ENCODE peak calls at places on chromosomes 11 and 22, in nine cellular contexts. One of them, this sample, is unnamed.

GRCh38 chr11:74870485-74870884 is 78.4 kb downstream of the XRRA1 start:
- DNase-seq in activated CD4-positive, alpha-beta T cell treated with anti-CD3 and anti-CD28 coated beads, Interleukin-2, amount 50 U/mL, for 24 hours: no peak
- DNase-seq in posterior cingulate gyrus: no peak
- DNase-seq in NCI-H1417: no peak
- DNase-seq in retina: no peak
- DNase-seq in activated CD4-positive, alpha-beta memory T cell treated with anti-CD3 and anti-CD28 coated beads for 36 hours: no peak
- DNase-seq in activated effector memory CD4-positive, alpha-beta T cell treated with anti-CD3 and anti-CD28 coated beads, Interleukin-2, amount 50 U/mL, for 16 hours: no peak
- DNase-seq in cardiac fibroblast: peak
- DNase-seq in MV-4-11: no peak
- DNase-seq in this sample: no peak

GRCh38 chr22:42172385-42173172 is 42.0 kb upstream of the CYP2D6 start:
- DNase-seq in NCI-H1417: no peak
- DNase-seq in retina: peak
- DNase-seq in activated CD4-positive, alpha-beta memory T cell treated with anti-CD3 and anti-CD28 coated beads for 36 hours: no peak
- DNase-seq in posterior cingulate gyrus: no peak
- DNase-seq in activated CD4-positive, alpha-beta T cell treated with anti-CD3 and anti-CD28 coated beads, Interleukin-2, amount 50 U/mL, for 24 hours: no peak
- DNase-seq in activated effector memory CD4-positive, alpha-beta T cell treated with anti-CD3 and anti-CD28 coated beads, Interleukin-2, amount 50 U/mL, for 16 hours: no peak
- DNase-seq in MV-4-11: peak
- DNase-seq in cardiac fibroblast: peak
- DNase-seq in this sample: no peak

GRCh38 chr22:24435861-24436351 is 8.5 kb downstream of the ADORA2A start:
- DNase-seq in NCI-H1417: no peak
- DNase-seq in activated effector memory CD4-positive, alpha-beta T cell treated with anti-CD3 and anti-CD28 coated beads, Interleukin-2, amount 50 U/mL, for 16 hours: peak
- DNase-seq in activated CD4-positive, alpha-beta memory T cell treated with anti-CD3 and anti-CD28 coated beads for 36 hours: no peak
- DNase-seq in retina: no peak
- DNase-seq in activated CD4-positive, alpha-beta T cell treated with anti-CD3 and anti-CD28 coated beads, Interleukin-2, amount 50 U/mL, for 24 hours: no peak
- DNase-seq in posterior cingulate gyrus: peak
- DNase-seq in cardiac fibroblast: peak
- DNase-seq in MV-4-11: no peak
- DNase-seq in this sample: no peak

GRCh38 chr11:44619931-44620725 is 54.7 kb downstream of the CD82 start:
- DNase-seq in activated effector memory CD4-positive, alpha-beta T cell treated with anti-CD3 and anti-CD28 coated beads, Interleukin-2, amount 50 U/mL, for 16 hours: peak
- DNase-seq in retina: no peak
- DNase-seq in activated CD4-positive, alpha-beta T cell treated with anti-CD3 and anti-CD28 coated beads, Interleukin-2, amount 50 U/mL, for 24 hours: no peak
- DNase-seq in posterior cingulate gyrus: peak
- DNase-seq in MV-4-11: no peak
- DNase-seq in cardiac fibroblast: no peak
- DNase-seq in NCI-H1417: no peak
- DNase-seq in activated CD4-positive, alpha-beta memory T cell treated with anti-CD3 and anti-CD28 coated beads for 36 hours: no peak
- DNase-seq in this sample: no peak

GRCh38 chr11:61072316-61073109 is 29.8 kb upstream of the CD5 start:
- DNase-seq in retina: no peak
- DNase-seq in MV-4-11: no peak
- DNase-seq in activated CD4-positive, alpha-beta memory T cell treated with anti-CD3 and anti-CD28 coated beads for 36 hours: peak
- DNase-seq in posterior cingulate gyrus: no peak
- DNase-seq in cardiac fibroblast: no peak
- DNase-seq in activated CD4-positive, alpha-beta T cell treated with anti-CD3 and anti-CD28 coated beads, Interleukin-2, amount 50 U/mL, for 24 hours: no peak
- DNase-seq in NCI-H1417: no peak
- DNase-seq in activated effector memory CD4-positive, alpha-beta T cell treated with anti-CD3 and anti-CD28 coated beads, Interleukin-2, amount 50 U/mL, for 16 hours: peak
- DNase-seq in this sample: no peak

GRCh38 chr11:25211635-25212251 is 714.9 kb downstream of the LUZP2 start:
- DNase-seq in activated CD4-positive, alpha-beta T cell treated with anti-CD3 and anti-CD28 coated beads, Interleukin-2, amount 50 U/mL, for 24 hours: no peak
- DNase-seq in posterior cingulate gyrus: no peak
- DNase-seq in cardiac fibroblast: no peak
- DNase-seq in activated effector memory CD4-positive, alpha-beta T cell treated with anti-CD3 and anti-CD28 coated beads, Interleukin-2, amount 50 U/mL, for 16 hours: no peak
- DNase-seq in NCI-H1417: no peak
- DNase-seq in MV-4-11: no peak
- DNase-seq in retina: no peak
- DNase-seq in activated CD4-positive, alpha-beta memory T cell treated with anti-CD3 and anti-CD28 coated beads for 36 hours: no peak
- DNase-seq in this sample: no peak

GRCh38 chr11:122661182-122661945 is 5.8 kb downstream of the UBASH3B start:
- DNase-seq in activated effector memory CD4-positive, alpha-beta T cell treated with anti-CD3 and anti-CD28 coated beads, Interleukin-2, amount 50 U/mL, for 16 hours: no peak
- DNase-seq in NCI-H1417: peak
- DNase-seq in cardiac fibroblast: no peak
- DNase-seq in retina: peak
- DNase-seq in MV-4-11: no peak
- DNase-seq in activated CD4-positive, alpha-beta T cell treated with anti-CD3 and anti-CD28 coated beads, Interleukin-2, amount 50 U/mL, for 24 hours: no peak
- DNase-seq in activated CD4-positive, alpha-beta memory T cell treated with anti-CD3 and anti-CD28 coated beads for 36 hours: no peak
- DNase-seq in posterior cingulate gyrus: no peak
- DNase-seq in this sample: peak

GRCh38 chr11:1870326-1870696 is 17.4 kb downstream of the LSP1 start:
- DNase-seq in NCI-H1417: no peak
- DNase-seq in activated effector memory CD4-positive, alpha-beta T cell treated with anti-CD3 and anti-CD28 coated beads, Interleukin-2, amount 50 U/mL, for 16 hours: no peak
- DNase-seq in MV-4-11: no peak
- DNase-seq in cardiac fibroblast: no peak
- DNase-seq in retina: no peak
- DNase-seq in activated CD4-positive, alpha-beta memory T cell treated with anti-CD3 and anti-CD28 coated beads for 36 hours: no peak
- DNase-seq in posterior cingulate gyrus: no peak
- DNase-seq in activated CD4-positive, alpha-beta T cell treated with anti-CD3 and anti-CD28 coated beads, Interleukin-2, amount 50 U/mL, for 24 hours: no peak
- DNase-seq in this sample: no peak

GRCh38 chr11:2860636-2861035 is 24.9 kb downstream of the CDKN1C start:
- DNase-seq in retina: no peak
- DNase-seq in activated effector memory CD4-positive, alpha-beta T cell treated with anti-CD3 and anti-CD28 coated beads, Interleukin-2, amount 50 U/mL, for 16 hours: no peak
- DNase-seq in MV-4-11: peak
- DNase-seq in NCI-H1417: no peak
- DNase-seq in cardiac fibroblast: peak
- DNase-seq in activated CD4-positive, alpha-beta T cell treated with anti-CD3 and anti-CD28 coated beads, Interleukin-2, amount 50 U/mL, for 24 hours: no peak
- DNase-seq in posterior cingulate gyrus: no peak
- DNase-seq in activated CD4-positive, alpha-beta memory T cell treated with anti-CD3 and anti-CD28 coated beads for 36 hours: peak
- DNase-seq in this sample: no peak

GRCh38 chr22:46083383-46084350 is 66.7 kb upstream of the PPARA start:
- DNase-seq in activated effector memory CD4-positive, alpha-beta T cell treated with anti-CD3 and anti-CD28 coated beads, Interleukin-2, amount 50 U/mL, for 16 hours: no peak
- DNase-seq in NCI-H1417: no peak
- DNase-seq in MV-4-11: no peak
- DNase-seq in retina: no peak
- DNase-seq in activated CD4-positive, alpha-beta T cell treated with anti-CD3 and anti-CD28 coated beads, Interleukin-2, amount 50 U/mL, for 24 hours: no peak
- DNase-seq in activated CD4-positive, alpha-beta memory T cell treated with anti-CD3 and anti-CD28 coated beads for 36 hours: no peak
- DNase-seq in cardiac fibroblast: no peak
- DNase-seq in posterior cingulate gyrus: peak
- DNase-seq in this sample: no peak

GRCh38 chr11:119774180-119774763 is 45.3 kb upstream of the NECTIN1 start:
- DNase-seq in NCI-H1417: no peak
- DNase-seq in activated CD4-positive, alpha-beta memory T cell treated with anti-CD3 and anti-CD28 coated beads for 36 hours: no peak
- DNase-seq in retina: no peak
- DNase-seq in cardiac fibroblast: peak
- DNase-seq in activated CD4-positive, alpha-beta T cell treated with anti-CD3 and anti-CD28 coated beads, Interleukin-2, amount 50 U/mL, for 24 hours: no peak
- DNase-seq in MV-4-11: peak
- DNase-seq in activated effector memory CD4-positive, alpha-beta T cell treated with anti-CD3 and anti-CD28 coated beads, Interleukin-2, amount 50 U/mL, for 16 hours: no peak
- DNase-seq in posterior cingulate gyrus: no peak
- DNase-seq in this sample: no peak

This sample was measured in NCI-H187 treated with DMSO at 0.1 percent for 48 hours.